ENCODE peak calls at places on chromosomes 12 and 14, in six cellular contexts. T is hepatocyte; R is H4; X is GF-D8; B is AG04450; W is stimulated activated CD4-positive, alpha-beta T cell treated with anti-CD3 and anti-CD28 coated beads, TNF-alpha, amount 100 ng/mL, for 4 hours. J is an unnamed sample.

GRCh38 chr12:107822356-107822755 is 47.9 kb downstream of the ASCL4 start:
- DNase-seq in R (no peak), T (no peak), X (no peak), W (no peak), B (no peak), J (no peak)

GRCh38 chr12:89492883-89493282 is 31.7 kb downstream of the GALNT4 start:
- DNase-seq in T (peak), W (no peak), B (no peak), X (no peak), R (no peak), J (no peak)

GRCh38 chr14:104794099-104794498 is 1.4 kb downstream of the AKT1 start:
- DNase-seq in W (no peak), B (no peak), R (peak), X (no peak), T (peak), J (no peak)

GRCh38 chr12:109130297-109130696 is 13.9 kb downstream of the ACACB start:
- DNase-seq in B (no peak), R (no peak), T (no peak), W (no peak), X (no peak), J (no peak)

GRCh38 chr14:58071341-58071740 is 80.7 kb downstream of the ARMH4 start:
- DNase-seq in R (no peak), B (no peak), T (no peak), X (no peak), W (no peak), J (no peak)

GRCh38 chr12:113850309-113851056 is 115.6 kb downstream of the RBM19 start:
- DNase-seq in X (no peak), W (no peak), R (peak), T (no peak), B (no peak), J (no peak)

GRCh38 chr14:80996049-80996901 is 40.9 kb downstream of the TSHR start:
- DNase-seq in T (peak), W (no peak), B (peak), R (peak), X (peak), J (no peak)

GRCh38 chr14:20659813-20660395 is 18.4 kb upstream of the OR6S1 start:
- DNase-seq in T (no peak), B (no peak), W (no peak), R (no peak), X (no peak), J (no peak)

GRCh38 chr12:3885179-3886094 is 12.2 kb upstream of the PARP11 start:
- DNase-seq in T (peak), R (peak), X (no peak), W (no peak), B (peak), J (no peak)

GRCh38 chr14:27050195-27050594 is 452.4 kb upstream of the NOVA1 start:
- DNase-seq in W (no peak), X (no peak), T (no peak), B (no peak), R (no peak), J (no peak)

GRCh38 chr14:101454229-101454628 is 107.1 kb upstream of the DIO3 start:
- DNase-seq in T (no peak), W (no peak), R (no peak), B (no peak), X (no peak), J (no peak)

GRCh38 chr14:34874386-34875030 is 652 bp downstream of the BAZ1A start:
- DNase-seq in W (peak), T (peak), X (peak), B (no peak), R (peak), J (no peak)

GRCh38 chr12:14505626-14506596 is 61.8 kb downstream of the PLBD1 start:
- DNase-seq in R (no peak), T (no peak), B (no peak), X (no peak), W (no peak), J (no peak)